ENCODE peak calls at places on chromosomes 7 and 10, in eight cellular contexts. One of them, this sample, is unnamed.

GRCh38 chr10:27285093-27285492 is 44.5 kb upstream of the ACBD5 start:
- DNase-seq in testis: peak
- DNase-seq in kidney epithelial cell: no peak
- DNase-seq in fibroblast of lung: peak
- DNase-seq in astrocyte of the spinal cord: peak
- DNase-seq in GM12865: peak
- DNase-seq in GM12864: peak
- DNase-seq in neural progenitor cell: peak
- DNase-seq in this sample: peak

GRCh38 chr7:151775547-151776443 is 101.1 kb downstream of the PRKAG2 start:
- DNase-seq in testis: no peak
- DNase-seq in kidney epithelial cell: no peak
- DNase-seq in fibroblast of lung: no peak
- DNase-seq in astrocyte of the spinal cord: no peak
- DNase-seq in GM12865: no peak
- DNase-seq in GM12864: no peak
- DNase-seq in neural progenitor cell: no peak
- DNase-seq in this sample: no peak

GRCh38 chr10:1396236-1396635 is 340.1 kb downstream of the WDR37 start:
- DNase-seq in testis: peak
- DNase-seq in kidney epithelial cell: no peak
- DNase-seq in fibroblast of lung: no peak
- DNase-seq in astrocyte of the spinal cord: no peak
- DNase-seq in GM12865: no peak
- DNase-seq in GM12864: no peak
- DNase-seq in neural progenitor cell: no peak
- DNase-seq in this sample: no peak

GRCh38 chr7:22561356-22561755 is 61.4 kb upstream of the STEAP1B start:
- DNase-seq in testis: peak
- DNase-seq in kidney epithelial cell: peak
- DNase-seq in fibroblast of lung: peak
- DNase-seq in astrocyte of the spinal cord: peak
- DNase-seq in GM12865: no peak
- DNase-seq in GM12864: no peak
- DNase-seq in neural progenitor cell: peak
- DNase-seq in this sample: peak

GRCh38 chr7:118648002-118648401 is 423.5 kb downstream of the ANKRD7 start:
- DNase-seq in testis: no peak
- DNase-seq in kidney epithelial cell: no peak
- DNase-seq in fibroblast of lung: no peak
- DNase-seq in astrocyte of the spinal cord: no peak
- DNase-seq in GM12865: no peak
- DNase-seq in GM12864: no peak
- DNase-seq in neural progenitor cell: no peak
- DNase-seq in this sample: no peak

GRCh38 chr7:6640246-6640721 is 3.2 kb downstream of the ZNF316 start:
- DNase-seq in testis: no peak
- DNase-seq in kidney epithelial cell: no peak
- DNase-seq in fibroblast of lung: peak
- DNase-seq in astrocyte of the spinal cord: peak
- DNase-seq in GM12865: no peak
- DNase-seq in GM12864: no peak
- DNase-seq in neural progenitor cell: peak
- DNase-seq in this sample: peak

GRCh38 chr10:59926086-59926485 is 19.7 kb upstream of the CCDC6 start:
- DNase-seq in testis: no peak
- DNase-seq in kidney epithelial cell: no peak
- DNase-seq in fibroblast of lung: no peak
- DNase-seq in astrocyte of the spinal cord: no peak
- DNase-seq in GM12865: no peak
- DNase-seq in GM12864: no peak
- DNase-seq in neural progenitor cell: no peak
- DNase-seq in this sample: no peak

GRCh38 chr10:91621483-91622113 is 11.3 kb downstream of the PPP1R3C start:
- DNase-seq in testis: no peak
- DNase-seq in kidney epithelial cell: no peak
- DNase-seq in fibroblast of lung: no peak
- DNase-seq in astrocyte of the spinal cord: peak
- DNase-seq in GM12865: no peak
- DNase-seq in GM12864: no peak
- DNase-seq in neural progenitor cell: no peak
- DNase-seq in this sample: no peak

GRCh38 chr7:11517853-11518252 is 314.1 kb downstream of the THSD7A start:
- DNase-seq in testis: no peak
- DNase-seq in kidney epithelial cell: no peak
- DNase-seq in fibroblast of lung: no peak
- DNase-seq in astrocyte of the spinal cord: no peak
- DNase-seq in GM12865: no peak
- DNase-seq in GM12864: no peak
- DNase-seq in neural progenitor cell: peak
- DNase-seq in this sample: no peak

GRCh38 chr10:62614389-62615157 is 189.9 kb upstream of the ADO start:
- DNase-seq in testis: no peak
- DNase-seq in kidney epithelial cell: no peak
- DNase-seq in fibroblast of lung: peak
- DNase-seq in astrocyte of the spinal cord: peak
- DNase-seq in GM12865: peak
- DNase-seq in GM12864: peak
- DNase-seq in neural progenitor cell: no peak
- DNase-seq in this sample: no peak

GRCh38 chr7:69172357-69173098 is 425.7 kb upstream of the AUTS2 start:
- DNase-seq in testis: no peak
- DNase-seq in kidney epithelial cell: no peak
- DNase-seq in fibroblast of lung: no peak
- DNase-seq in astrocyte of the spinal cord: no peak
- DNase-seq in GM12865: no peak
- DNase-seq in GM12864: no peak
- DNase-seq in neural progenitor cell: no peak
- DNase-seq in this sample: no peak

GRCh38 chr10:132094581-132095234 is 29.0 kb downstream of the JAKMIP3 start:
- DNase-seq in testis: no peak
- DNase-seq in kidney epithelial cell: no peak
- DNase-seq in fibroblast of lung: no peak
- DNase-seq in astrocyte of the spinal cord: no peak
- DNase-seq in GM12865: no peak
- DNase-seq in GM12864: no peak
- DNase-seq in neural progenitor cell: no peak
- DNase-seq in this sample: no peak

GRCh38 chr10:75773139-75773801 is 341.8 kb downstream of the LRMDA start:
- DNase-seq in testis: no peak
- DNase-seq in kidney epithelial cell: peak
- DNase-seq in fibroblast of lung: peak
- DNase-seq in astrocyte of the spinal cord: peak
- DNase-seq in GM12865: no peak
- DNase-seq in GM12864: no peak
- DNase-seq in neural progenitor cell: no peak
- DNase-seq in this sample: peak

GRCh38 chr10:124679401-124679800 is 64.8 kb downstream of the FAM53B start:
- DNase-seq in testis: no peak
- DNase-seq in kidney epithelial cell: no peak
- DNase-seq in fibroblast of lung: no peak
- DNase-seq in astrocyte of the spinal cord: no peak
- DNase-seq in GM12865: no peak
- DNase-seq in GM12864: no peak
- DNase-seq in neural progenitor cell: no peak
- DNase-seq in this sample: no peak

DNA sequence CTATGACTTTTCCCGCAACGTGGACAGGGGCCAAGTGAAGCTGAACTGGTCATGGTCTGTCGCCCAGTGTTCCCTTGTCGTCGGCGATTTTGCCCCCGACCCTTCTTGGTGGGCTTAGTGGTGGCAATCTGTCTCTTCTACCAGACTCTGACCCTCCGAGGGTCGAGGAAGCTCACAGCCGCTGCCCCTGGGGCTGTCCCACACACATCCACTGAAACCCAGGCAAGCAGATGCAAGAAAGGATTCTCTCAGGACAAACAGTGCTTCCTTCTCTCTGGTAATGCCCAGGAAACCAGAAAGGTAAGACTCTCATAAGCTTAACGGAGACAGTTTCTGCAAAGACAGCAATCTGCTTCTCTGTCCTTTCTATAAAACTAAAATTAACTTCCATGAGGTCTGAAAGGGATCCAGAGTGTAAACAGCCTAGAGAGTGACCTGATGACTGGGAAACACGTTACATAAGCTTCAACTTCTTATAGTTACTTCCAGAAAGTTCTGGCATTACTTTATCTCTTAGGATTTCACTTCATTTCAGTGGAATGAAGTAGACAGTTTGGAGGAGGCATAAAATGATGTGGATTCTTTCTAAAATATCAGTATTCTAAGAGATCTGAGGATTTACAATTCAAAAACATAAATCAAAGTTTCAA is 1.2 kb downstream of the CPED1 start:
- DNase-seq in testis: no peak
- DNase-seq in kidney epithelial cell: no peak
- DNase-seq in fibroblast of lung: peak
- DNase-seq in astrocyte of the spinal cord: peak
- DNase-seq in GM12865: no peak
- DNase-seq in GM12864: no peak
- DNase-seq in neural progenitor cell: no peak
- DNase-seq in this sample: peak
- H3K4me3 ChIP-seq in testis: peak
- H3K4me3 ChIP-seq in kidney epithelial cell: peak
- H3K4me3 ChIP-seq in fibroblast of lung: peak
- H3K4me3 ChIP-seq in astrocyte of the spinal cord: peak
- H3K4me3 ChIP-seq in GM12865: no peak
- H3K4me3 ChIP-seq in GM12864: no peak
- H3K4me3 ChIP-seq in neural progenitor cell: no peak
- H3K4me3 ChIP-seq in this sample: peak

GRCh38 chr10:37754538-37755323 is 102.7 kb downstream of the ZNF248 start:
- DNase-seq in testis: peak
- DNase-seq in kidney epithelial cell: no peak
- DNase-seq in fibroblast of lung: no peak
- DNase-seq in astrocyte of the spinal cord: no peak
- DNase-seq in GM12865: peak
- DNase-seq in GM12864: no peak
- DNase-seq in neural progenitor cell: peak
- DNase-seq in this sample: no peak
- TF ChIP-seq CTCF in testis: no peak
- TF ChIP-seq CTCF in kidney epithelial cell: no peak
- TF ChIP-seq CTCF in fibroblast of lung: no peak
- TF ChIP-seq CTCF in astrocyte of the spinal cord: no peak
- TF ChIP-seq CTCF in GM12865: peak
- TF ChIP-seq CTCF in GM12864: peak
- TF ChIP-seq CTCF in neural progenitor cell: peak
- TF ChIP-seq CTCF in this sample: no peak

GRCh38 chr7:37491919-37492694 is 43.4 kb upstream of the ELMO1 start:
- DNase-seq in testis: peak
- DNase-seq in kidney epithelial cell: no peak
- DNase-seq in fibroblast of lung: no peak
- DNase-seq in astrocyte of the spinal cord: no peak
- DNase-seq in GM12865: no peak
- DNase-seq in GM12864: no peak
- DNase-seq in neural progenitor cell: peak
- DNase-seq in this sample: no peak
- H3K4me3 ChIP-seq in testis: peak
- H3K4me3 ChIP-seq in kidney epithelial cell: no peak
- H3K4me3 ChIP-seq in fibroblast of lung: no peak
- H3K4me3 ChIP-seq in astrocyte of the spinal cord: no peak
- H3K4me3 ChIP-seq in GM12865: no peak
- H3K4me3 ChIP-seq in GM12864: no peak
- H3K4me3 ChIP-seq in neural progenitor cell: no peak
- H3K4me3 ChIP-seq in this sample: no peak

DNA sequence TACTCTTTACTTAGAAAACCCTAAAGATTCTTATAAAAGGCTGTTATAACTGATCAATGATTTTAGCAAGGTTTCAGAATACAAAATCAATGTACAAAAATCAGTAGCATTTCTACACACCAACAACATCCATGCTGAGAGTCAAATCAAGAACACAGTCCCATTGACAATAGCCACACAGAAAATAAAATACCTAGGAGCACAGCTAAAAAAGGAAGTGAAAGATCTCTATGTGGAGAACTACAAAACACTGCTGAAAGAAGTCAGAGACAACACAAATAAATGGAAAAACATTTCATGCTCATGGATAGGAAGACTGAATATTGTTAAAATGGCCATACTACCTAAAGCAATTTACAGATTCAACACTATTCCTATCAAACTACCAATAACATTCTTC is 427.0 kb downstream of the KCNMA1 start:
- DNase-seq in testis: no peak
- DNase-seq in kidney epithelial cell: no peak
- DNase-seq in fibroblast of lung: no peak
- DNase-seq in astrocyte of the spinal cord: no peak
- DNase-seq in GM12865: no peak
- DNase-seq in GM12864: no peak
- DNase-seq in neural progenitor cell: no peak
- DNase-seq in this sample: no peak
- TF ChIP-seq CTCF in testis: no peak
- TF ChIP-seq CTCF in kidney epithelial cell: no peak
- TF ChIP-seq CTCF in fibroblast of lung: no peak
- TF ChIP-seq CTCF in astrocyte of the spinal cord: no peak
- TF ChIP-seq CTCF in GM12865: no peak
- TF ChIP-seq CTCF in GM12864: no peak
- TF ChIP-seq CTCF in neural progenitor cell: no peak
- TF ChIP-seq CTCF in this sample: no peak

This sample was measured in fibroblast of pulmonary artery.